ENCODE peak calls at places on chromosome 1, in five cellular contexts. A, Y, M, Z and G are unnamed samples. For H3K4me1, the result is how much of the 10 kb centered on the place peaks cover.

GRCh38 chr1:203051841-203052324 is 25.6 kb downstream of the PPFIA4 start:
- DNase-seq in A (peak), Y (no peak), M (no peak), Z (no peak), G (no peak)

GRCh38 chr1:100750002-100750885 is 30.7 kb downstream of the VCAM1 start:
- DNase-seq in A (no peak), Y (no peak), M (no peak), Z (no peak), G (no peak)

GRCh38 chr1:181128592-181129497 is 40.3 kb downstream of the IER5 start:
- DNase-seq in A (no peak), Y (peak), M (no peak), Z (peak), G (no peak)

GRCh38 chr1:182080955-182081582 is 19.6 kb upstream of the ZNF648 start:
- DNase-seq in A (no peak), Y (peak), M (peak), Z (no peak), G (no peak)

GRCh38 chr1:171803056-171803455 is 21.6 kb downstream of the METTL13 start:
- DNase-seq in A (peak), Y (no peak), M (no peak), Z (no peak), G (no peak)

GRCh38 chr1:159798893-159799292 is 3.3 kb upstream of the FCRL6 start:
- DNase-seq in A (peak), Y (peak), M (peak), Z (peak), G (peak)

GRCh38 chr1:196074182-196074581 is 534.1 kb downstream of the KCNT2 start:
- DNase-seq in A (no peak), Y (no peak), M (no peak), Z (no peak), G (no peak)

GRCh38 chr1:186559601-186560116 is 98.7 kb upstream of the PDC start:
- DNase-seq in A (no peak), Y (no peak), M (no peak), Z (no peak), G (no peak)

GRCh38 chr1:155241851-155242264 is 13.4 kb downstream of the ENTREP3 start:
- DNase-seq in A (no peak), Y (no peak), M (no peak), Z (no peak), G (no peak)

GRCh38 chr1:65247419-65248359 is 61.7 kb upstream of the DNAJC6 start:
- DNase-seq in A (peak), Y (no peak), M (no peak), Z (no peak), G (no peak)

GRCh38 chr1:34858901-34859441 is 578 bp downstream of the SMIM12 start:
- DNase-seq in A (no peak), Y (peak), M (peak), Z (peak), G (no peak)

GRCh38 chr1:28249013-28249870 is 10.1 kb upstream of the SESN2 start:
- DNase-seq in A (no peak), Y (peak), M (no peak), Z (peak), G (peak)

DNA sequence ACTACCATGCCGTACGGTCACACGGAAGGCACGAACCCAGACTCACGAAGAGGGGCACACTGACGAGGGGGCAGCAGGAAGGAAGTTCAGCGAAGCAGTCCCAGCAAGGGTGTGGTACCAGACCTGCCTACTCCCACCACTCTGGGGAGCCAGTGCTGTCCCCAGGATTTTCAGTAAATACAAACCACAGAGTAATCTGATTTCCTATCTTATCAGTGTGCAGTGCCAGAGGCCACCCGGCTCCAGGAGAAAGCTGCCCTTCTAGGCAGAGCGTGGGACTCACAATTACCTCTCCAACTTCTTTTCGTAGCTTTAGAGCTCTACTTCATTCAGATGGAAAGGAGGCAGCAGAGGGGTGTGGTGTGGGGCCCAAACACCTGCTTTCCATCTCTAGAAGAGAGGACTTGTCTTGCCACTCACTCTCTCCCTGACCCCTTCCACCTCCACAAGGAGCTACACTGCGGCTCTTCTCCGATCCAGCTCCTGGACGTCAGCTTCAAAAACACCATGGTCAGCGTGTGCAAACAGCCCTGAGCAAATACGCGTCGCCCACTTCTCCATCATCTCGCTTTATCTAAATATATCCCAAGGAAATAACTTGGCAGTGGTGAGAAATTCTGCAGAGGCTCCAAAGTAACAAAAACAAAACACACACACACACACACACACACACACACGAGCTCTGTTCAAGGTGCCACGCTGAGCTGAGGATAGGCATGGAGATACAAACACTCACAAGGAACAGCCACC is 98.5 kb downstream of the MRPL37 start:
- DNase-seq in A (no peak), Y (no peak), M (no peak), Z (no peak), G (no peak)
- H3K4me1 ChIP-seq in A (under half), Y (under half), M (half or more), Z (under half), G (half or more)

GRCh38 chr1:113434081-113434873 is 44.0 kb downstream of the MAGI3 start:
- DNase-seq in A (no peak), Y (no peak), M (no peak), Z (no peak), G (no peak)
- H3K4me1 ChIP-seq in A (under half), Y (under half), M (under half), Z (under half), G (under half)

DNA sequence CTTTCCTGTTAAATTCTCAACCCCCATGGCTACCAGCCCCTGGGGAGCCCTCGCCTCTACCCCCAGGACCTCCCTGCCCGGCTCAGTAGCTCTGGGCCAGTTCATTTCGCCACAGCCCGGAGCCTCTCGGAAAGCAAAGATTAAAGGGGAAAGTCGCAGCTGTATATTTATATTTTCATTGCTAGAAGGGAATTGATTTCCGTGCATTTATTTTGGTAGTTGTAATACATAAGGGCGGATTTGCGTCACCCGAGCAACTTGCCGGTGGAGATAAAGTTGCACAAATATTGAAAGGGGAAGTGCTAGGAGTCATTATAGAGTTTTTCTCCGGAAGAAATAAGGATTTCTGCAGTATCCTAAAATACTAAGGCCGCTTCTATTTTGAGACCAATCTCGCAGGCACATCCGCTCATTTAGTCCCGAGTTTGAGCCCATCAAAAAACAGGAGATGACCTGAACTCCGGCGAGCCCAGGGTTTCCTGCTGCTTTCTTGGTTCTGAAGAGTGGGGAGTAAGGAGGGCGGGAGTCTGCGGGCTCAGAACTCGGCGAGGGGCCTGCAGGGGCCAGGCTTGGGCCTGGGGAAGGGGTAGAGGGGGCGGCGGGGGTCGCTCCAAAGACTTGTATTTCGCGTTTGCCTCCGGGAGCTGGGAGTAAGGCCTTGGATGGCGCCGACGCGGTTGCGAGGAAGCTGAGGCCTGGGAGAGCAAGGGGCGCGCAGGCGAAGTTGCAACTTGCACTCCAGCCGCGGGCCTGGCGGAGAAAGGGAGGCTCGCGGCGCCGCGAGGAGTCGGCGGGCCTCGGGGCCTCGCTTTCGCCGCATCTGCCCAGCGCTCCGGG is 2.5 kb upstream of the HLX start:
- DNase-seq in A (peak), Y (no peak), M (no peak), Z (peak), G (no peak)
- H3K4me1 ChIP-seq in A (under half), Y (under half), M (under half), Z (under half), G (half or more)

GRCh38 chr1:235078927-235079381 is 49.7 kb downstream of the TOMM20 start:
- DNase-seq in A (no peak), Y (peak), M (no peak), Z (no peak), G (no peak)
- H3K4me1 ChIP-seq in A (under half), Y (half or more), M (under half), Z (under half), G (half or more)